ENCODE peak calls at places on chromosome 1, in five cellular contexts. D is mesendoderm, L is A549, M is WERI-Rb-1, E is foreskin fibroblast. T is an unnamed sample.

GRCh38 chr1:172589553-172589952 is 56.6 kb downstream of the SUCO start:
- DNase-seq in L (no peak), M (no peak), E (no peak), D (no peak), T (no peak)

GRCh38 chr1:33336580-33336979 is 15.7 kb upstream of the A3GALT2 start:
- DNase-seq in L (no peak), D (no peak), M (peak), E (no peak), T (no peak)

GRCh38 chr1:29121951-29122661 is 1.6 kb downstream of the TMEM200B start:
- DNase-seq in E (no peak), L (no peak), M (peak), D (peak), T (no peak)

GRCh38 chr1:229980009-229980408 is 87.0 kb upstream of the GALNT2 start:
- DNase-seq in E (no peak), L (no peak), D (no peak), M (no peak), T (no peak)

GRCh38 chr1:43447891-43448708 is 5.6 kb downstream of the HYI start:
- DNase-seq in D (no peak), M (no peak), L (no peak), E (no peak), T (no peak)

GRCh38 chr1:239253032-239253431 is 133.3 kb upstream of the CHRM3 start:
- DNase-seq in L (no peak), D (no peak), E (no peak), M (no peak), T (no peak)

GRCh38 chr1:91567583-91567982 is 66.9 kb downstream of the CDC7 start:
- DNase-seq in D (no peak), M (no peak), L (no peak), E (no peak), T (no peak)

GRCh38 chr1:205917466-205918248 is 25.6 kb downstream of the SLC26A9 start:
- DNase-seq in M (no peak), E (no peak), D (no peak), L (no peak), T (no peak)

GRCh38 chr1:31505884-31506497 is 70.3 kb upstream of the TINAGL1 start:
- DNase-seq in L (no peak), E (peak), M (no peak), D (no peak), T (no peak)

GRCh38 chr1:211472724-211473123 is 19.2 kb downstream of the RD3 start:
- DNase-seq in E (no peak), L (no peak), D (no peak), M (no peak), T (no peak)

GRCh38 chr1:206635983-206636354 is 633 bp downstream of the DYRK3 start:
- DNase-seq in E (no peak), L (peak), M (no peak), D (no peak), T (no peak)

GRCh38 chr1:226820935-226821718 is 49.3 kb upstream of the PSEN2 start:
- DNase-seq in E (peak), M (no peak), D (peak), L (peak), T (no peak)

GRCh38 chr1:116033322-116033721 is 57.0 kb downstream of the SLC22A15 start:
- DNase-seq in E (no peak), D (peak), M (no peak), L (no peak), T (no peak)

GRCh38 chr1:205440476-205441317 is 15.1 kb downstream of the BLACAT1 start:
- DNase-seq in L (no peak), D (peak), M (peak), E (no peak), T (peak)

GRCh38 chr1:195141294-195141693 is 1466.9 kb downstream of the KCNT2 start:
- DNase-seq in D (peak), E (no peak), M (peak), L (no peak), T (no peak)

GRCh38 chr1:29958271-29958670 is 721.9 kb downstream of the PTPRU start:
- DNase-seq in E (no peak), M (no peak), L (no peak), D (no peak), T (no peak)

GRCh38 chr1:50424045-50424939 is 1.0 kb upstream of the DMRTA2 start:
- DNase-seq in M (no peak), E (no peak), L (no peak), D (peak), T (no peak)

GRCh38 chr1:43058056-43058455 is 99.4 kb upstream of the SLC2A1 start:
- DNase-seq in D (no peak), L (no peak), E (no peak), M (no peak), T (no peak)

GRCh38 chr1:178434360-178434759 is 62.4 kb downstream of the CLEC20A start:
- DNase-seq in M (no peak), D (no peak), E (no peak), L (no peak), T (no peak)

GRCh38 chr1:182649041-182649440 is 35.3 kb downstream of the RGS8 start:
- DNase-seq in M (no peak), L (no peak), D (no peak), E (no peak), T (peak)

GRCh38 chr1:14543191-14543849 is 55.2 kb upstream of the KAZN start:
- DNase-seq in E (no peak), M (no peak), D (no peak), L (no peak), T (no peak)

GRCh38 chr1:222613627-222614026 is 4.3 kb upstream of the MIA3 start:
- DNase-seq in D (no peak), E (no peak), M (no peak), L (no peak), T (no peak)

GRCh38 chr1:11794446-11795237 is 11.1 kb downstream of the MTHFR start:
- DNase-seq in D (no peak), M (no peak), E (no peak), L (no peak), T (no peak)

GRCh38 chr1:11793819-11794218 is 11.9 kb downstream of the MTHFR start:
- DNase-seq in D (no peak), L (no peak), M (no peak), E (no peak), T (no peak)

GRCh38 chr1:11790880-11791715 is 14.7 kb downstream of the MTHFR start:
- DNase-seq in E (peak), D (no peak), M (no peak), L (peak), T (no peak)

GRCh38 chr1:11790101-11790879 is 15.5 kb downstream of the MTHFR start:
- DNase-seq in D (no peak), L (no peak), M (no peak), E (no peak), T (no peak)

DNA sequence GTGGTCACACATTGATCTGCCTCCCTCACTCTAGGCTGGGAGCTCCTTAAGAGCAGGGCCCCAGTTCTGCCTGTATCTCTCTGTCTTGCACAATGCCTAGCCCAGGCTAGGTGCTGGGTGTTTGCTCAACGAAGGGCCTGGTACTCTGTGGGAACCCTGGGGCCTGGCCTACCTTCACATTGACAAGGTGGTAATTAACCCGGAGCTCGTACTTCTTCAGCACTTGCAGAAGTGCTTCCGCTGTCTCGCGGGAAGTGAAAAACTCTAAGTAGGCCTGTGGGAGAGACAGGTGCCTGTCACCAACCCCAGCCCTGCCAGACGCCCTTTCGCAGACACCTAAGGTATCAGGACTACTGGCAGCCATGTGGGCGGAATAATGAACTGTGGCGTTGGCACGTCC is 13.7 kb downstream of the MTHFR start:
- DNase-seq in M (no peak), L (no peak), E (no peak), D (no peak), T (no peak)
- H3K4me3 ChIP-seq in M (no peak), L (no peak), E (no peak), D (no peak), T (no peak)

GRCh38 chr1:173669491-173669941 is at the start of gene ANKRD45:
- DNase-seq in E (peak), D (peak), L (peak), M (peak), T (no peak)
- H3K4me3 ChIP-seq in E (peak), D (peak), L (peak), M (peak), T (no peak)

DNA sequence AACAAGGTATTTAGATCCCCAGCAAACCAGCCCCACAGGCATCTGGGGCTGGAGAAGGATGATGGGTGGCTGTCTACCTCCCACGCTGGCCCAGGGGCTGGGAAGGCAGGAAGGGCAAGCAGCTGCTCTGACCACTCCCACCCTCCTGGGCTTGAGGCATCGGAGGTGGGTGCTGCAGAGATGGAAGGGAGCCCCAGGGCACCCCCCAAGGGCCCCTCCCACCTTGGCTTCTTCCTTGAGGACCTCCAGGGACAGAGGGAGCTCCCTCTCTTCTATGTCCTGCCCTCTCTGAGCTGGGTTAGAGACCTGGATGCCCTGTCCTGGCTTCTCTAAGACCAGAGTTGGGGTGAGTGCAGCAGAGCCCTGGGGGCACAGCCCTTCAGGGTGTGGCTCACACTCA is 3.1 kb downstream of the CD52 start:
- DNase-seq in D (no peak), M (no peak), E (no peak), L (no peak), T (no peak)
- H3K4me3 ChIP-seq in D (no peak), M (no peak), E (no peak), L (no peak), T (no peak)

GRCh38 chr1:156923565-156924477 is 3.4 kb downstream of the LRRC71 start:
- DNase-seq in E (no peak), M (no peak), L (no peak), D (no peak), T (no peak)
- H3K4me3 ChIP-seq in E (no peak), M (no peak), L (no peak), D (peak), T (no peak)

DNA sequence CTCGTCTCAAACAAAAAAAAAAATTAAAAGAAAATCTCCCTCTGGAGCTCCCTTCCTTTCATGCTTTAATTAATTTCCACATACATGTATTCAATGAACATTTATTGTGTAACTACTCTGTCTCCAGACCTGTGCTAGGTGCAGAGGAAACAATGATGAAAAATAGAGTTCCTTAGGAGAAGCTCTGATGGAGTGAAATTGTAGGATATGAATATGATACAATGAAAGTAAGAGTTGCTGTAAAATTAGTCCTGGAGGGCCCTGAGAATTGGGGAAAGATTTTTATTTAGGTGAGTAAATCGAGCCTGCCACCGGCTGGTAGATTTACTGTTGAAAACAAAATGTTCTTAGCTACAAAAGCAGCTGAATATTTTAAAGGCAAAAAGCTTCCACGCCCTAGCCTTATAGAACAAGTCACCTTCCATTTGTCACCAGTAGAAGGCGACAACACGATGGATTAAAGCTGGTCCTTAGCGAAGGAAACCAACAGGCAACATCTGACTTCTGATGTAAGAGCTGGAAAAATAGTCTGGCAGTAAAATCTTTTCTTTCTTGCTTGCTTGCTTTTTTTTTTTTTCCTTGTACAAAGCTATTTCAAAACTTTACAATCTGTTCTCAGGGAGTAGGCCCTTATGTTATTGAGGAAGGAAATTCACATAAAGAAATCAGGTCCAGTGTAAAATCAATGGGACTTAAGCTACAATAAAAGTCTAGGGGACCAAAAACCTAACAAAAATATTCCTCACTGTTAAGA is 82.0 kb upstream of the ROR1 start:
- DNase-seq in L (peak), D (peak), M (peak), E (peak), T (peak)
- H3K4me3 ChIP-seq in L (no peak), D (no peak), M (no peak), E (no peak), T (no peak)

DNA sequence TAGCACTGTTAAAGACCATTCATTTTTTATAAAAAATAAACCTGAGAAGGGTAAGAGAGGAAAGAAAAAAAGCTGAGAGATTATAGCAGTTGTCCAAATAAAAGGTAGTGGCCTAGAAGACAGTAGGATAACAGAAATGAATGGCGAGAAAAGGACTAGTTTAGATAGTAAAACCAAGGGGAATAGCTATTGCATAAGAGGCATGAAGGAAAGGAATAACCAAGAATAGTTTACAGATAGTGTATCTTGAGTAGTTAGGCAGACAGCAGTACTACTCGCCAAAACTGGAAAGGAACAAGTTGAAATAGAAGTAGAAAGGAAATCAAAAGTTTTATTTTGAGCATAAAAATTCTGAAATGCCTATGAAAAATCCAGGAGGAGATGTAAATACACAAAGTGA is 70.5 kb downstream of the EIF4G3 start:
- DNase-seq in E (no peak), M (no peak), D (no peak), L (no peak), T (no peak)
- H3K4me3 ChIP-seq in E (no peak), M (no peak), D (no peak), L (no peak), T (no peak)

T was measured in Karpas-422.